ENCODE peak calls at places on chromosomes 11 and 22, in four cellular contexts. P is K562, J is SK-N-SH, I is GM12878. Q is an unnamed sample.

GRCh38 chr22:27876684-27877083 is 42.4 kb downstream of the PITPNB start:
- DNase-seq in P (no peak), J (no peak), I (no peak), Q (no peak)

GRCh38 chr11:85826096-85826855 is 15.3 kb upstream of the SYTL2 start:
- DNase-seq in P (peak), J (peak), I (no peak), Q (no peak)

GRCh38 chr11:119721129-119722120 is 7.6 kb downstream of the NECTIN1 start:
- DNase-seq in P (peak), J (peak), I (no peak), Q (peak)

GRCh38 chr22:25148149-25148691 is 51.4 kb upstream of the CRYBB3 start:
- DNase-seq in P (peak), J (no peak), I (no peak), Q (no peak)

GRCh38 chr11:15837901-15838489 is 518.4 kb downstream of the SOX6 start:
- DNase-seq in P (no peak), J (no peak), I (no peak), Q (peak)

GRCh38 chr11:14015711-14016110 is 53.2 kb downstream of the SPON1 start:
- DNase-seq in P (no peak), J (no peak), I (no peak), Q (peak)

GRCh38 chr11:23932485-23932898 is 564.4 kb upstream of the LUZP2 start:
- DNase-seq in P (no peak), J (no peak), I (no peak), Q (no peak)

GRCh38 chr11:46263120-46263519 is 14.3 kb upstream of the CREB3L1 start:
- DNase-seq in P (no peak), J (no peak), I (no peak), Q (no peak)

GRCh38 chr11:67347964-67348749 is 5.2 kb downstream of the POLD4 start:
- DNase-seq in P (peak), J (peak), I (no peak), Q (no peak)

GRCh38 chr11:67349036-67349435 is 4.3 kb downstream of the POLD4 start:
- DNase-seq in P (peak), J (no peak), I (no peak), Q (no peak)

GRCh38 chr11:67345949-67346819 is 7.2 kb downstream of the POLD4 start:
- DNase-seq in P (peak), J (peak), I (peak), Q (peak)

GRCh38 chr11:67345247-67345948 is 7.9 kb downstream of the POLD4 start:
- DNase-seq in P (no peak), J (no peak), I (peak), Q (no peak)

DNA sequence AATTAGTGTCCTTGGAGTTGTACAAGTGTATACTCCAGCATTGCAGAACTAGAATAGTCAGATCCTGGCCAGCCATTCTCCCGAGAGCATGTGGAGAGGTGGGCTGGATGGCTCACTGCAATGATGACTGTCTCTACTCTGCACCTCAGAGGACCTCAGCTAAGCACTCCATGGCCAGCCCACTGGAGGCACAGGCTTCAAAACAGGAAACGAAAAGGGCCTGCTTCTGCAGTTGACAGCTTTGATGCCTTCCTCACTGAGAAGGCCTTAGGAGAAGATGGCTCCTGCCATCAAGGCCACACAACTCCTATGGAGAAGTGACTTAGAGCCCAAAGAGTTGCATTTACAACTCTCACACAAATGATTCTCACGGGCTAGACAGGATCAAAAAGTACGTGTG is 9.1 kb downstream of the POLD4 start:
- DNase-seq in P (no peak), J (no peak), I (no peak), Q (no peak)
- TF ChIP-seq NFIC in P (no peak), J (no peak), I (no peak), Q (no peak)

DNA sequence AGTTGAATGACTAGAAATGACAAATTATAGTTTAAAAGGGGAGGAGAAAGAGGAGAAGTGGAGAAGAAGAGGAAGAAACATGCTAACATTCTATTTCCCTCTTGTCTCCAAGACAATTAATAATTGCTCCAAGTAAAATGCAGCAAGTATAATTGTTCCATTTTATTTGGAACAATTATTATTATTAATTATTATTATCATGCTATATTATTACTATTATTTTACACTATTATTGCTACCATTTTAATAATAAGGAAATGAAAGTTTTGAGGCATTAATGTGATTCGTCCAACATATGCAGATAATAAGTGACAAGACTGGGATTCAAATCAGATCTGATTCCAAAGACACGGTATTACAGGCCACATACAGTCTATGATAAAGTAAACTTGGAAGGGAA is 293.6 kb upstream of the ZC3H12C start:
- DNase-seq in P (no peak), J (no peak), I (no peak), Q (no peak)
- TF ChIP-seq NFIC in P (no peak), J (no peak), I (no peak), Q (no peak)

DNA sequence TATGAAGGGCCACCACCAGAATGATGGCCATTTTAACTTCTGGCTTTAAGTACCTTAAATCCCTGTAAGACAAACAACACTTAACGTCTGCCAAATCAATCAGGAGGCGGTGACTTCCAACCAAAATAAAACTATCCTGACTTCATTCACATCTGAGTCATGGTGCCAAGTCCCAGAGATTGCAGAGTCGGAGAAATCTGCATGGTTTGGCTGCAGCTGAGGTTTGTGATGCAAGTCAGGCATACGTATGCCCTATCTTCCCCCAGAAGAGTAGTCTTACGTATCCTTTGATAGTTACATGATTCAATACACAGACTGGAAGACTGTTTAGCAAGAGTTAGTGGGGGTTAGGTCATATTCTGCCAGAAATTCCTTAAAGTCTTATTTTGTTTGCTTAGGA is 1.7 kb upstream of the GAB2 start:
- DNase-seq in P (no peak), J (no peak), I (no peak), Q (no peak)
- TF ChIP-seq NFIC in P (no peak), J (peak), I (no peak), Q (no peak)

DNA sequence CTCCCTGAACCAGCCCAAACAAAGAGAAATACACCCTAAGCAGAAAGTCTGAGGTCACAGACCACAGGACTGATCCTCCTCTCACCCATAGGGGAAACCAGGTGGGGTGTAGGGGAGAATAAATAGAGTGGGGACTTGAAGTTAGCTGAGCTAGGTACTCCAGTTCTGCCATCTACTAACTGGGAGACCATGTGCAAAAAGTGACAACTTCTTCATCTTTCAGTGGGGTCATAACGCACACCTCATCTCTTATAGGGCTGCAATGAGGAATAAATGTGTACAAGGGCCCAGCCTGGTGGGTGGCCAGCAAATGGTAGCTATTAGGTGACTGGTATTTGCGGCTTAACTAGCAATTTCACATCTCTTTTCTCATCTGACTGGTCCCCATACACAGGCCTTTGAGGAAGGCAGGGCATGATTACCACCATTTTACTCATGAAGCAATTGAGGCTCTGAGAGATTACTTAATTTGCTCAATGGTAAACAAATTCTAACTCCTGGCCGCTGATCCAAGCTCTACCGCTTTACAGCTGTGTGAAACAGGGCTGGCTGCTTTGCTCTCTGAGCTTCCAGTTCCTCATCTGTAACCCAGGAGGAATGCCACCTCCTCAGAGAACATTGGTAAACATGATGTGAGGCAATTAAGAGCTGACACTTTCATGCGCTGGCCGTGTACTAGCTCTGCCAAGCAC is 16.6 kb downstream of the TBC1D10A start:
- DNase-seq in P (no peak), J (no peak), I (peak), Q (no peak)
- TF ChIP-seq NFIC in P (no peak), J (no peak), I (peak), Q (no peak)

GRCh38 chr11:114775849-114776621 is 97.7 kb downstream of the NXPE2 start:
- DNase-seq in P (no peak), J (peak), I (no peak), Q (no peak)

GRCh38 chr11:114776956-114777355 is 98.6 kb downstream of the NXPE2 start:
- DNase-seq in P (no peak), J (no peak), I (no peak), Q (no peak)

GRCh38 chr11:114773541-114774338 is 95.4 kb downstream of the NXPE2 start:
- DNase-seq in P (no peak), J (no peak), I (no peak), Q (no peak)

GRCh38 chr11:114771172-114771571 is 92.8 kb downstream of the NXPE2 start:
- DNase-seq in P (no peak), J (no peak), I (no peak), Q (no peak)

DNA sequence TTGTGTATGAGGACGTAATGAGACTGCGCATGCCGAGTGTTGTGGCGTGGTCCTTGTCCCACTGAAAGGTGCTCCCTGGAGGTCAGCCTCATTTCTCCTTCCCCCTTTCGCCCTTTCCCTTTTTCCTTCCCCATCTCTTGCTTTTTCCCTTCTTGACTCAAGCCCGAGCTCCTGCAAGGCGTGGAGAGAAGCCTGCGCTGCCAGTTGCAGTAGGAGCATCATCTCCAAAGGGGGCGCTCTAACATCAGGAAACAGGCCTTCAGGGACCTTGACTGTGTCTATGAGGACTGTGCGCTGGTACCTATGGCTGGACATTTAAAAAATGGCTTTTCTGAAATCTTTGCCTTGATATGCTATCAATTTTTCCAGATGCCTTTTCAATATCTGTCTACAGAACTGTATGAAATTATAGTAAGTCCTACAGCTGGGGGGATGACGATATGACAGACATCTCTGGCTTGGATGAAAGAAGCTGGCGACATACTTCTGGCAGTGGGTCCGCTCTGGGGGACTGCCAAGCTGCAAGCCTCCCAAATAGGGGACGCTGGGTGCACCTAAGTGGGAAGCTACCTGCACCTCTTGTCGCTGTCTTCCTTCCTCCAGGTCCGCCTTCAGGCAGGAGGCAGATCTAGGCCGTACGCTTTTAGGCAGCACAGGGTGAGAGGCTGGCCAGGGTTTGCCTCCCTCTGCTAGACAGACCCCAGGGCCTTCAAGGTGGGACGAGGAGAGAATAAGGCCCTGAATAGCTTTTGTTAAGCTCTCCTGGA is 96.5 kb downstream of the NXPE2 start:
- DNase-seq in P (peak), J (peak), I (no peak), Q (peak)
- TF ChIP-seq NFIC in P (no peak), J (no peak), I (no peak), Q (no peak)